ENCODE peak calls at places on chromosome 12, in six cellular contexts. B is cardiac muscle cell, U is SK-N-MC, S is left lung, D is PC-9, Q is endothelial cell of umbilical vein. A is an unnamed sample.

GRCh38 chr12:6459004-6459337 is 7.1 kb downstream of the TAPBPL start:
- DNase-seq in B (no peak), U (no peak), S (no peak), D (no peak), Q (no peak), A (no peak)

GRCh38 chr12:92312463-92312970 is 166.9 kb upstream of the BTG1 start:
- DNase-seq in B (no peak), U (no peak), S (no peak), D (no peak), Q (no peak), A (no peak)

GRCh38 chr12:43840338-43840737 is 4.5 kb downstream of the TMEM117 start:
- DNase-seq in B (no peak), U (no peak), S (no peak), D (no peak), Q (no peak), A (no peak)

GRCh38 chr12:114976959-114977358 is 293.0 kb upstream of the TBX3 start:
- DNase-seq in B (no peak), U (no peak), S (no peak), D (no peak), Q (no peak), A (no peak)

GRCh38 chr12:1830981-1831930 is 10.9 kb downstream of the LRTM2 start:
- DNase-seq in B (peak; percentile 74), U (no peak), S (peak; percentile 85), D (peak; percentile 86), Q (peak; percentile 68), A (peak; percentile 55)

GRCh38 chr12:64603183-64603841 is 7.0 kb upstream of the RASSF3 start:
- DNase-seq in B (no peak), U (no peak), S (no peak), D (no peak), Q (no peak), A (no peak)

GRCh38 chr12:68790081-68790951 is 17.7 kb upstream of the MDM2 start:
- DNase-seq in B (no peak), U (no peak), S (no peak), D (no peak), Q (no peak), A (no peak)

GRCh38 chr12:19707948-19708409 is 268.7 kb downstream of the AEBP2 start:
- DNase-seq in B (no peak), U (no peak), S (no peak), D (no peak), Q (no peak), A (no peak)

GRCh38 chr12:130954544-130954831 is 781 bp downstream of the ADGRD1 start:
- DNase-seq in B (no peak), U (no peak), S (peak; percentile 80), D (no peak), Q (no peak), A (no peak)

GRCh38 chr12:49880756-49881390 is 22.8 kb downstream of the FAIM2 start:
- DNase-seq in B (no peak), U (no peak), S (peak; percentile 22), D (no peak), Q (no peak), A (no peak)

GRCh38 chr12:66409195-66409871 is 107.0 kb downstream of the HELB start:
- DNase-seq in B (peak; percentile 90), U (peak; percentile 44), S (no peak), D (peak; percentile 3), Q (peak; percentile 69), A (no peak)

GRCh38 chr12:57221169-57221917 is 4.7 kb downstream of the NXPH4 start:
- DNase-seq in B (no peak), U (no peak), S (no peak), D (no peak), Q (no peak), A (no peak)

GRCh38 chr12:111367661-111368221 is 1.2 kb downstream of the PHETA1 start:
- DNase-seq in B (peak; percentile 42), U (no peak), S (no peak), D (no peak), Q (peak; percentile 67), A (no peak)

GRCh38 chr12:111368291-111368683 is 608 bp downstream of the PHETA1 start:
- DNase-seq in B (no peak), U (no peak), S (peak; percentile 77), D (no peak), Q (peak; percentile 18), A (no peak)

GRCh38 chr12:111366583-111366982 is 2.3 kb downstream of the PHETA1 start:
- DNase-seq in B (no peak), U (no peak), S (no peak), D (no peak), Q (no peak), A (no peak)

GRCh38 chr12:111368684-111369495 is at the start of gene PHETA1:
- DNase-seq in B (peak; percentile 94), U (peak; percentile 10), S (peak; percentile 96), D (peak; percentile 91), Q (peak; percentile 90), A (peak; percentile 91)

GRCh38 chr12:111369496-111370220 is 763 bp upstream of the PHETA1 start:
- DNase-seq in B (no peak), U (no peak), S (no peak), D (no peak), Q (no peak), A (no peak)
- H3K27ac ChIP-seq in B (no peak overlapping the region), U (no peak overlapping the region), S (no peak overlapping the region), D (no peak overlapping the region), Q (no peak overlapping the region), A (peak overlapping the region; percentile 89)

GRCh38 chr12:52262286-52262685 is 12.2 kb upstream of the KRT86 start:
- DNase-seq in B (no peak), U (no peak), S (no peak), D (no peak), Q (no peak), A (no peak)

GRCh38 chr12:52267266-52267665 is 7.2 kb upstream of the KRT86 start:
- DNase-seq in B (no peak), U (no peak), S (no peak), D (no peak), Q (no peak), A (no peak)

GRCh38 chr12:52266514-52266913 is 7.9 kb upstream of the KRT86 start:
- DNase-seq in B (no peak), U (no peak), S (no peak), D (no peak), Q (no peak), A (no peak)

GRCh38 chr12:52263761-52264434 is 10.5 kb upstream of the KRT86 start:
- DNase-seq in B (no peak), U (no peak), S (no peak), D (no peak), Q (no peak), A (no peak)

GRCh38 chr12:52264435-52264825 is 10.0 kb upstream of the KRT86 start:
- DNase-seq in B (peak; percentile 14), U (no peak), S (no peak), D (no peak), Q (no peak), A (no peak)
- H3K4me3 ChIP-seq in B (no peak overlapping the region), U (no peak overlapping the region), S (no peak overlapping the region), D (no peak overlapping the region), Q (no peak overlapping the region), A (no peak overlapping the region)

DNA sequence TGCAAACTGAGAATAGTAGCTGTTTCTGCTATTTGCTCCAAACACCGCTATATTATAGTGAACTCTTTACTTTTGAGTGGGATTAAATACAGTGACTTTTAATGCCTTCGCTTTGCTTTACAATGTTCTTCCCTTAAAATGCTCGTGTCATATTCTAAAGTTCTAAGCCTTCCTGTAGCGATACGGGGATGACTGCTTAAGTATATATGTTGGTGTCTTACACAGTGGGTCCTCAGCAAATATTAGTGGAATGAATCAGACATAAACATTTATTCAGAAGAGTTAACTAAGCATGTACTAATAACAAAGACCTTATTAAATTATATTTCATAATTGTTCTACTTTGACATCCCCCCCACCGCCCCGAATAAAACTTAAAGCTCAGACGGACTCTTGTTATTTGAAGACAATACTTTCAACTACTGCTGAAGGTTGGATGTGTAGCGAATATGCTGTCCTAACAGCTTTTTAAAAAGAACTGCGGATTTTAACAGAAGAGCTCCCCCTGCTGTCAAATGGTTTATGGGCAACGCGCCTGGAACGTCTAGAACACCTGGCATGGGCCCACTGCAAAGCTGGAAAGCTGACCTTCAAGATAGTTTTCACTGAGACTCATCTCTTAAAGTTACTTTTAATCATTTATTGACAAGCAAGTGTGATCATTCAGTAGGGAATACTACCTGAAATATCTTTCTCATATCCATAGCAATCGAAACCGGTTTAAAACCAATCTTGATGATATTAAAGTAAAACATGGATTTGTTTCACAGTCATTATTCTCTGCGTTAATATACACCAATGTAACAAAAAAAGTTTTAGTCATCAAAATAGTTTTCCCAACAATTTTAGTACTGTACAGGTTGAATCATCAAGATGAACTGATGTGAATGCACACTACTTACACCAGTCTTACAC is 136.7 kb upstream of the KRAS start:
- DNase-seq in B (peak; percentile 93), U (peak; percentile 86), S (no peak), D (peak; percentile 83), Q (peak; percentile 88), A (peak; percentile 76)
- H3K27ac ChIP-seq in B (no peak overlapping the region), U (peak overlapping the region; percentile 95), S (peak overlapping the region; percentile 100), D (no peak overlapping the region), Q (peak overlapping the region; percentile 92), A (peak overlapping the region; percentile 96)

GRCh38 chr12:94191023-94191422 is 42.6 kb downstream of the PLXNC1 start:
- DNase-seq in B (no peak), U (no peak), S (no peak), D (no peak), Q (no peak), A (no peak)

GRCh38 chr12:94195483-94195882 is 47.1 kb downstream of the PLXNC1 start:
- DNase-seq in B (no peak), U (no peak), S (no peak), D (no peak), Q (no peak), A (no peak)

GRCh38 chr12:94193168-94193567 is 44.8 kb downstream of the PLXNC1 start:
- DNase-seq in B (no peak), U (no peak), S (no peak), D (no peak), Q (no peak), A (no peak)

GRCh38 chr12:94192506-94192905 is 44.1 kb downstream of the PLXNC1 start:
- DNase-seq in B (no peak), U (no peak), S (no peak), D (no peak), Q (no peak), A (no peak)

GRCh38 chr12:94193623-94194022 is 45.2 kb downstream of the PLXNC1 start:
- DNase-seq in B (no peak), U (no peak), S (no peak), D (no peak), Q (no peak), A (no peak)
- H3K4me3 ChIP-seq in B (no peak overlapping the region), U (no peak overlapping the region), S (no peak overlapping the region), D (no peak overlapping the region), Q (no peak overlapping the region), A (no peak overlapping the region)

DNA sequence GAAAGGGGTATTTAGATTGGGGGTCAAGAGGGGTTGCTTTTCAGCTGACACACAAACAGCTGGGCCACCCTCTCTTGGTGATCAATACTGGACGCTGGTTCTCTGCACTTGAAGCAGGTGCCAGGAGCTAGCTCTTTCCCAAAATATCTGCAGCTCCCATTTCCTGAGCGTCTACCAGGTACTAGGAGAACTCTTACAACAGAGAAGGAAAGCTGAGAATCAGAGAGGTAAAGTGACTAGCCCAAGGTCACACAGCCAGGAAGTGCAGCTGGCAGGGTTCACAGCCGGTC is 1.2 kb downstream of the TESC start:
- DNase-seq in B (no peak), U (no peak), S (no peak), D (no peak), Q (no peak), A (no peak)
- H3K27ac ChIP-seq in B (no peak overlapping the region), U (no peak overlapping the region), S (no peak overlapping the region), D (no peak overlapping the region), Q (no peak overlapping the region), A (peak overlapping the region; percentile 51)

GRCh38 chr12:112239881-112240280 is 114.5 kb downstream of the TRAFD1 start:
- DNase-seq in B (peak; percentile 20), U (no peak), S (no peak), D (no peak), Q (no peak), A (no peak)
- H3K4me3 ChIP-seq in B (no peak overlapping the region), U (no peak overlapping the region), S (no peak overlapping the region), D (no peak overlapping the region), Q (no peak overlapping the region), A (no peak overlapping the region)

A was measured in gastrocnemius medialis.